ENCODE peak calls at places on chromosome 22, in four cellular contexts. V is PC-9, Y is astrocyte, H is neural progenitor cell. P is an unnamed sample. For H3K4me1, the result is how much of the 10 kb centered on the place peaks cover.

GRCh38 chr22:20834206-20834605 is 24.4 kb downstream of the PI4KA start:
- DNase-seq in Y (no peak), H (no peak), V (no peak), P (no peak)

GRCh38 chr22:46002757-46003270 is 25.9 kb upstream of the WNT7B start:
- DNase-seq in H (no peak), Y (peak), V (peak), P (peak)

GRCh38 chr22:47602732-47603131 is 840.3 kb downstream of the TBC1D22A start:
- DNase-seq in Y (no peak), V (no peak), H (no peak), P (no peak)

GRCh38 chr22:19843107-19843856 is 11.4 kb downstream of the GNB1L start:
- DNase-seq in V (no peak), Y (no peak), H (peak), P (no peak)

GRCh38 chr22:26286091-26286780 is 117.0 kb downstream of the SEZ6L start:
- DNase-seq in V (no peak), Y (no peak), H (no peak), P (no peak)

GRCh38 chr22:36486619-36487384 is 5.4 kb upstream of the TXN2 start:
- DNase-seq in H (peak), Y (no peak), V (no peak), P (peak)

GRCh38 chr22:49218142-49218541 is 609.5 kb downstream of the BRD1 start:
- DNase-seq in Y (no peak), V (no peak), H (no peak), P (no peak)

GRCh38 chr22:49767355-49768062 is 60.2 kb downstream of the BRD1 start:
- DNase-seq in H (peak), V (peak), Y (peak), P (peak)

GRCh38 chr22:46089426-46090041 is 60.8 kb upstream of the PPARA start:
- DNase-seq in Y (no peak), V (no peak), H (no peak), P (no peak)

GRCh38 chr22:21026783-21027692 is 5.3 kb downstream of the SLC7A4 start:
- DNase-seq in Y (peak), V (no peak), H (no peak), P (peak)

GRCh38 chr22:17268501-17269223 is 49.4 kb upstream of the ADA2 start:
- DNase-seq in Y (no peak), H (peak), V (no peak), P (no peak)

GRCh38 chr22:49392247-49392646 is 435.4 kb downstream of the BRD1 start:
- DNase-seq in Y (no peak), V (no peak), H (no peak), P (no peak)

GRCh38 chr22:49433044-49433443 is 394.6 kb downstream of the BRD1 start:
- DNase-seq in H (no peak), V (no peak), Y (no peak), P (no peak)

GRCh38 chr22:46579751-46580449 is 40.3 kb upstream of the GRAMD4 start:
- DNase-seq in V (no peak), Y (no peak), H (no peak), P (no peak)

GRCh38 chr22:19802881-19803735 is 42.5 kb downstream of the TBX1 start:
- DNase-seq in V (no peak), H (no peak), Y (no peak), P (no peak)

GRCh38 chr22:37758698-37759097 is 49.0 kb upstream of the GCAT start:
- DNase-seq in V (no peak), H (no peak), Y (no peak), P (no peak)

GRCh38 chr22:50635591-50635990 is 7.6 kb upstream of the ARSA start:
- DNase-seq in Y (no peak), H (no peak), V (peak), P (no peak)

GRCh38 chr22:49735411-49736311 is 92.0 kb downstream of the BRD1 start:
- DNase-seq in V (no peak), Y (no peak), H (peak), P (no peak)

GRCh38 chr22:45984316-45984916 is 7.5 kb upstream of the WNT7B start:
- DNase-seq in V (no peak), Y (no peak), H (no peak), P (no peak)

GRCh38 chr22:46614070-46614931 is 5.9 kb upstream of the GRAMD4 start:
- DNase-seq in H (no peak), V (no peak), Y (no peak), P (no peak)

GRCh38 chr22:26466196-26466595 is 17.4 kb downstream of the HPS4 start:
- DNase-seq in Y (no peak), V (no peak), H (no peak), P (no peak)

GRCh38 chr22:32528984-32529982 is 54.7 kb downstream of the FBXO7 start:
- DNase-seq in V (peak), Y (peak), H (peak), P (peak)

GRCh38 chr22:19739911-19740449 is 16.6 kb downstream of the GP1BB start:
- DNase-seq in V (no peak), Y (no peak), H (no peak), P (no peak)

GRCh38 chr22:46965552-46966494 is 203.4 kb downstream of the TBC1D22A start:
- DNase-seq in V (no peak), Y (no peak), H (no peak), P (no peak)

GRCh38 chr22:20436309-20437252 is 1.0 kb downstream of the SCARF2 start:
- DNase-seq in V (no peak), Y (peak), H (peak), P (peak)

GRCh38 chr22:31394326-31394725 is 5.1 kb upstream of the DRG1 start:
- DNase-seq in Y (no peak), V (no peak), H (no peak), P (peak)

GRCh38 chr22:45830531-45831245 is 146.3 kb downstream of the WNT7B start:
- DNase-seq in V (no peak), H (no peak), Y (peak), P (peak)

GRCh38 chr22:50277761-50278160 is 7.6 kb upstream of the MAPK11 start:
- DNase-seq in Y (no peak), H (no peak), V (no peak), P (no peak)

GRCh38 chr22:49182416-49182815 is 645.3 kb downstream of the BRD1 start:
- DNase-seq in H (no peak), V (no peak), Y (no peak), P (no peak)

GRCh38 chr22:17921871-17922821 is 102.2 kb downstream of the MICAL3 start:
- DNase-seq in H (peak), V (no peak), Y (no peak), P (no peak)

GRCh38 chr22:40635940-40636379 is 559 bp downstream of the MRTFA start:
- DNase-seq in H (no peak), V (no peak), Y (no peak), P (no peak)

GRCh38 chr22:31206896-31207687 is 5.0 kb upstream of the LIMK2 start:
- DNase-seq in Y (no peak), V (peak), H (no peak), P (no peak)

GRCh38 chr22:17826151-17826550 is 51.9 kb upstream of the BID start:
- DNase-seq in H (no peak), Y (no peak), V (no peak), P (no peak)

GRCh38 chr22:31393890-31394289 is 5.5 kb upstream of the DRG1 start:
- DNase-seq in V (no peak), H (no peak), Y (no peak), P (no peak)

GRCh38 chr22:45717787-45718186 is 46.2 kb downstream of the ATXN10 start:
- DNase-seq in H (no peak), V (peak), Y (peak), P (peak)

GRCh38 chr22:37427128-37427710 is at the start of gene ELFN2:
- DNase-seq in V (no peak), Y (no peak), H (peak), P (peak)

GRCh38 chr22:27594020-27594419 is 207.5 kb downstream of the MN1 start:
- DNase-seq in V (no peak), Y (no peak), H (no peak), P (no peak)

DNA sequence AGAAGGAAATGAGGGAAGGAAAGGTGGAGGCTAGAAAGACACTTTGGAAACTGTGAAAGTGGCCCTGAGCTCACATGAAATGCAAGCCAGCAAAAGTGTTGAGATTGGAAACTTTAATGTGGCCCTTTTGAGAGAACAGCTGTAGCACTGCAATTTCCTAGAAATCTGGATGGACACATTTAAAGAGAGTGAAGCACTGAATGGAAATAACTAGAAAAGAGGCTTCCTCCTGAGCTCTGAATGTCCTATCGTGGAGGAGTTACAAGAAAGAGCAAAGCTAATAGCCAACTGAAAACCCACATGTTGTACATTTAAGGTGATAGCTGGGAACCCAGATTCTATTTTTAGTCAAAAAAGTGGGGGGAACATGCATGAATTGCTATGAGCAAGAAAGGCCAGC is 55.9 kb downstream of the LIF start:
- DNase-seq in V (no peak), Y (no peak), H (no peak), P (no peak)
- H3K4me1 ChIP-seq in V (under half), Y (under half), H (under half), P (under half)

DNA sequence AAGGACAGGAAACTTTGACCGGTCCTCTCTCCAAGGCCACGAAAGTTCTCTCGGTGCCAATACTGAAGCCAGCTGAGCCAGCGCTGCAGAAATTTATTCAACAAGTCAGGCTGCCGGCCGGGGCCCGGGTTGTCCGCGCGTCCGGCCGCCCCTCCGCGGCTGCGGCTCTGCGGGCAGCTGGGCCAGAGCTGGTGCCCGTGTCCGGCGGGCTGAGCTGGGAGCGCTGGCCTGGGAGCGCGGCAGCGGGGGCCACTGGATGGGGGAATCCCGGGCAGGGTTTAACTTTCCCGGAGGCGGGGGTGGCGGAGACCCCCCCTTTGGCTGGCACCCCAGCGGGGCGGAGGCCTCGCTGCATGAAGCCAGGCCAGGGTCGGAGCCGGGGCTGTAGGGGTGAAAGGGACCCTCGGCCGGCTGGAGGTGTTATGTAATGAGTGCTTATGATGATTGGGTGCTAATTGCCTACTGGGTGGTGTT is 12.3 kb upstream of the CACNA1I start:
- DNase-seq in V (no peak), Y (no peak), H (peak), P (no peak)
- TF ChIP-seq EZH2 in V (no peak), Y (peak), H (peak), P (peak)

GRCh38 chr22:44289429-44290171 is 23.2 kb downstream of the SHISAL1 start:
- DNase-seq in V (no peak), Y (peak), H (peak), P (peak)
- H2AFZ ChIP-seq in V (no peak), Y (no peak), H (no peak), P (no peak)

DNA sequence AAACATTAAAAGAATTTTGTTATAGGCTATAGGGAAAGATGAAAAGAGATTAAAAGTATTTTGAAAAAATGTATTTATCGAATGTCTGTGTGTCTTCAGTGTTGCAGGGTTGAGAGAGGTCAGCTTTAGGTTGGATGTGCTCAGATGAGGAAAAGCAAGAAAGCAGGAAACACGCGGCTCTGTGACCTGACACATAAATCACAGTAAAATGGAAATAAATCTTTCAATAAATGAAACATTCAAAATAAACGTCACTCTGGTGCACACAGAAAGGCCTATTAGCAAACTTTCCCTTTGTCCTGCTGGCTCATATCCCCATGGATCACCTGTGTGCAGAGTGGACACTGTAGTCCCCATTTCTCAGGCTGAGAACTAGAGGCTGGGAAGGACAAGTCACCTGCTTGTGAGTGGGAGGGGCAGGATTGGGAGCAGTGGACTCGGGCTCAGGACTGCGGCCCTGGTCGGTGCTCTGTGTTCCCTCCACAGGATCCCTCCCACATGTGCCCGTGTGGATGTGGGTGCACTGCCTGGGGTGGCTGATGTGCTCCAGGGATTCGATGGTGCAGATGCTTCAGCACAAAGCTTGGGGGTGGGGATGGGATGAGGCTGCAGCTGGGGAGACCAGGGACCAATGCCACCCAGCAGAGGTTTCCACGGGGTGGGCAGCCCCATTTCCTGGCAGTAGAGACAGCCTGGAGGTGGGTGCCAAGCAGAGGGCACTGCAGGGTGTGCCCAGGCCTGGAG is 96.0 kb upstream of the IGLL5 start:
- DNase-seq in V (no peak), H (no peak), Y (no peak), P (no peak)
- H3K4me1 ChIP-seq in V (under half), H (under half), Y (under half), P (under half)

GRCh38 chr22:22088658-22089458 is 106.3 kb upstream of the TOP3B start:
- DNase-seq in H (no peak), Y (no peak), V (no peak), P (no peak)
- TF ChIP-seq EZH2 in H (no peak), Y (no peak), V (no peak), P (no peak)

GRCh38 chr22:24893341-24894070 is 53.0 kb downstream of the LHFPL7 start:
- DNase-seq in H (no peak), V (no peak), Y (no peak), P (no peak)

GRCh38 chr22:24894220-24894975 is 52.1 kb downstream of the LHFPL7 start:
- DNase-seq in Y (peak), H (no peak), V (peak), P (peak)

GRCh38 chr22:24894998-24895397 is 51.5 kb downstream of the LHFPL7 start:
- DNase-seq in H (no peak), Y (peak), V (peak), P (peak)
- H2AFZ ChIP-seq in H (no peak), Y (no peak), V (no peak), P (no peak)

GRCh38 chr22:35377735-35378134 is 3.2 kb upstream of the HMOX1 start:
- DNase-seq in H (no peak), V (no peak), Y (no peak), P (no peak)
- H3K4me1 ChIP-seq in H (under half), V (half or more), Y (under half), P (under half)

GRCh38 chr22:42591987-42592386 is 22.7 kb downstream of the POLDIP3 start:
- DNase-seq in Y (no peak), V (no peak), H (no peak), P (no peak)
- TF ChIP-seq EZH2 in Y (no peak), V (no peak), H (no peak), P (no peak)

DNA sequence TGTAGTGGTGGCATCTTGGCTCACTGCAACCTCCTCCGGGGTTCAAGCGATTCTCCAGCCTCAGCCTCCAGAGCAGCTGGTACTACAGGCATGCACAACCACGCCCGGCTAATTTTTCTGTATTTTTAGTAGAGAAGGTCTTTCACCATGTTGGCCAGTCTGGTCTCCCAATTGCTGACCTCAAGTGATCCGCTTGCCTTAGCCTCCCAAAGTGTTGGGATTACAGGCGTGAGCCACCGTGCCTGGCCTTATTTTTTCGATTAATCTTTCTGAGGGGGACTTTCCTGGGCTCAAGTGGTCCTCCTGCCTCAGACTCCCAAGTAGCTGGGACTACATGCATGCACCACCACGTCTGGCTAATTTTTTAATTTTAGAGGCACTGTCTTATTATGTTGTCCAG is 5.6 kb downstream of the SNU13 start:
- DNase-seq in Y (no peak), H (no peak), V (no peak), P (no peak)
- H2AFZ ChIP-seq in Y (no peak), H (no peak), V (no peak), P (no peak)